ENCODE peak calls at places on chromosomes 7 and 10, in six cellular contexts. One of them, this sample, is unnamed.

GRCh38 chr7:93119191-93119905 is 1.6 kb upstream of the SAMD9 start:
- DNase-seq in activated CD8-positive, alpha-beta memory T cell treated with anti-CD3 and anti-CD28 coated beads for 1 hour: no peak
- DNase-seq in Right ventricle myocardium superior: no peak
- DNase-seq in cortex of kidney: no peak
- DNase-seq in progenitor cell of endocrine pancreas: no peak
- DNase-seq in T-cell: no peak
- DNase-seq in this sample: no peak

GRCh38 chr10:132144086-132144485 is 42.7 kb upstream of the DPYSL4 start:
- DNase-seq in Right ventricle myocardium superior: peak
- DNase-seq in T-cell: no peak
- DNase-seq in cortex of kidney: no peak
- DNase-seq in progenitor cell of endocrine pancreas: no peak
- DNase-seq in activated CD8-positive, alpha-beta memory T cell treated with anti-CD3 and anti-CD28 coated beads for 1 hour: no peak
- DNase-seq in this sample: peak

GRCh38 chr10:66931949-66932343 is 6.1 kb downstream of the LRRTM3 start:
- DNase-seq in T-cell: no peak
- DNase-seq in progenitor cell of endocrine pancreas: no peak
- DNase-seq in cortex of kidney: no peak
- DNase-seq in activated CD8-positive, alpha-beta memory T cell treated with anti-CD3 and anti-CD28 coated beads for 1 hour: no peak
- DNase-seq in Right ventricle myocardium superior: no peak
- DNase-seq in this sample: no peak

GRCh38 chr7:29921404-29922010 is 68.1 kb downstream of the SCRN1 start:
- DNase-seq in activated CD8-positive, alpha-beta memory T cell treated with anti-CD3 and anti-CD28 coated beads for 1 hour: no peak
- DNase-seq in progenitor cell of endocrine pancreas: peak
- DNase-seq in T-cell: peak
- DNase-seq in cortex of kidney: no peak
- DNase-seq in Right ventricle myocardium superior: no peak
- DNase-seq in this sample: no peak

GRCh38 chr7:9719303-9719702 is 1254.4 kb upstream of the PHF14 start:
- DNase-seq in T-cell: no peak
- DNase-seq in progenitor cell of endocrine pancreas: no peak
- DNase-seq in cortex of kidney: no peak
- DNase-seq in activated CD8-positive, alpha-beta memory T cell treated with anti-CD3 and anti-CD28 coated beads for 1 hour: no peak
- DNase-seq in Right ventricle myocardium superior: no peak
- DNase-seq in this sample: no peak

GRCh38 chr10:46542567-46543323 is 13.7 kb downstream of the GPRIN2 start:
- DNase-seq in T-cell: no peak
- DNase-seq in activated CD8-positive, alpha-beta memory T cell treated with anti-CD3 and anti-CD28 coated beads for 1 hour: no peak
- DNase-seq in Right ventricle myocardium superior: no peak
- DNase-seq in progenitor cell of endocrine pancreas: no peak
- DNase-seq in cortex of kidney: no peak
- DNase-seq in this sample: peak

GRCh38 chr10:109920011-109920410 is 3.3 kb downstream of the XPNPEP1 start:
- DNase-seq in Right ventricle myocardium superior: no peak
- DNase-seq in T-cell: no peak
- DNase-seq in cortex of kidney: no peak
- DNase-seq in activated CD8-positive, alpha-beta memory T cell treated with anti-CD3 and anti-CD28 coated beads for 1 hour: no peak
- DNase-seq in progenitor cell of endocrine pancreas: no peak
- DNase-seq in this sample: no peak

GRCh38 chr10:72229261-72230251 is 13.5 kb upstream of the ASCC1 start:
- DNase-seq in T-cell: no peak
- DNase-seq in progenitor cell of endocrine pancreas: no peak
- DNase-seq in cortex of kidney: no peak
- DNase-seq in Right ventricle myocardium superior: no peak
- DNase-seq in activated CD8-positive, alpha-beta memory T cell treated with anti-CD3 and anti-CD28 coated beads for 1 hour: no peak
- DNase-seq in this sample: no peak

GRCh38 chr10:13990392-13990805 is 340.3 kb downstream of the FRMD4A start:
- DNase-seq in cortex of kidney: no peak
- DNase-seq in Right ventricle myocardium superior: peak
- DNase-seq in activated CD8-positive, alpha-beta memory T cell treated with anti-CD3 and anti-CD28 coated beads for 1 hour: no peak
- DNase-seq in progenitor cell of endocrine pancreas: no peak
- DNase-seq in T-cell: no peak
- DNase-seq in this sample: peak

GRCh38 chr10:126373137-126373536 is 15.1 kb downstream of the ADAM12 start:
- DNase-seq in T-cell: no peak
- DNase-seq in activated CD8-positive, alpha-beta memory T cell treated with anti-CD3 and anti-CD28 coated beads for 1 hour: no peak
- DNase-seq in cortex of kidney: no peak
- DNase-seq in progenitor cell of endocrine pancreas: no peak
- DNase-seq in Right ventricle myocardium superior: peak
- DNase-seq in this sample: no peak

GRCh38 chr10:12195603-12196506 is at the start of the genes CDC123 and NUDT5:
- DNase-seq in cortex of kidney: peak
- DNase-seq in T-cell: peak
- DNase-seq in progenitor cell of endocrine pancreas: peak
- DNase-seq in activated CD8-positive, alpha-beta memory T cell treated with anti-CD3 and anti-CD28 coated beads for 1 hour: peak
- DNase-seq in Right ventricle myocardium superior: peak
- DNase-seq in this sample: peak

GRCh38 chr10:86553213-86553612 is 31.6 kb upstream of the WAPL start:
- DNase-seq in activated CD8-positive, alpha-beta memory T cell treated with anti-CD3 and anti-CD28 coated beads for 1 hour: no peak
- DNase-seq in T-cell: no peak
- DNase-seq in cortex of kidney: no peak
- DNase-seq in progenitor cell of endocrine pancreas: no peak
- DNase-seq in Right ventricle myocardium superior: no peak
- DNase-seq in this sample: no peak

GRCh38 chr10:79243211-79244067 is 103.8 kb upstream of the PPIF start:
- DNase-seq in Right ventricle myocardium superior: no peak
- DNase-seq in activated CD8-positive, alpha-beta memory T cell treated with anti-CD3 and anti-CD28 coated beads for 1 hour: no peak
- DNase-seq in T-cell: peak
- DNase-seq in cortex of kidney: no peak
- DNase-seq in progenitor cell of endocrine pancreas: peak
- DNase-seq in this sample: peak

GRCh38 chr10:126397640-126398382 is 9.5 kb upstream of the ADAM12 start:
- DNase-seq in T-cell: no peak
- DNase-seq in progenitor cell of endocrine pancreas: no peak
- DNase-seq in activated CD8-positive, alpha-beta memory T cell treated with anti-CD3 and anti-CD28 coated beads for 1 hour: no peak
- DNase-seq in cortex of kidney: no peak
- DNase-seq in Right ventricle myocardium superior: no peak
- DNase-seq in this sample: no peak

GRCh38 chr10:16439294-16439693 is 2.5 kb downstream of the PTER start:
- DNase-seq in progenitor cell of endocrine pancreas: no peak
- DNase-seq in cortex of kidney: no peak
- DNase-seq in activated CD8-positive, alpha-beta memory T cell treated with anti-CD3 and anti-CD28 coated beads for 1 hour: no peak
- DNase-seq in T-cell: no peak
- DNase-seq in Right ventricle myocardium superior: no peak
- DNase-seq in this sample: no peak

GRCh38 chr7:101164071-101164840 is 1.1 kb downstream of the VGF start:
- DNase-seq in cortex of kidney: no peak
- DNase-seq in T-cell: no peak
- DNase-seq in activated CD8-positive, alpha-beta memory T cell treated with anti-CD3 and anti-CD28 coated beads for 1 hour: no peak
- DNase-seq in progenitor cell of endocrine pancreas: peak
- DNase-seq in Right ventricle myocardium superior: no peak
- DNase-seq in this sample: no peak

GRCh38 chr7:28135760-28136159 is 44.8 kb downstream of the JAZF1 start:
- DNase-seq in progenitor cell of endocrine pancreas: no peak
- DNase-seq in cortex of kidney: no peak
- DNase-seq in T-cell: no peak
- DNase-seq in activated CD8-positive, alpha-beta memory T cell treated with anti-CD3 and anti-CD28 coated beads for 1 hour: no peak
- DNase-seq in Right ventricle myocardium superior: no peak
- DNase-seq in this sample: no peak

GRCh38 chr10:96017227-96017687 is 26.1 kb upstream of the CCNJ start:
- DNase-seq in Right ventricle myocardium superior: no peak
- DNase-seq in progenitor cell of endocrine pancreas: peak
- DNase-seq in activated CD8-positive, alpha-beta memory T cell treated with anti-CD3 and anti-CD28 coated beads for 1 hour: no peak
- DNase-seq in T-cell: peak
- DNase-seq in cortex of kidney: no peak
- DNase-seq in this sample: no peak

GRCh38 chr10:63268139-63268797 is 135.1 kb downstream of the NRBF2 start:
- DNase-seq in progenitor cell of endocrine pancreas: no peak
- DNase-seq in activated CD8-positive, alpha-beta memory T cell treated with anti-CD3 and anti-CD28 coated beads for 1 hour: no peak
- DNase-seq in cortex of kidney: no peak
- DNase-seq in T-cell: no peak
- DNase-seq in Right ventricle myocardium superior: no peak
- DNase-seq in this sample: no peak

GRCh38 chr7:47638679-47639306 is 56.9 kb upstream of the TNS3 start:
- DNase-seq in progenitor cell of endocrine pancreas: no peak
- DNase-seq in activated CD8-positive, alpha-beta memory T cell treated with anti-CD3 and anti-CD28 coated beads for 1 hour: no peak
- DNase-seq in T-cell: no peak
- DNase-seq in cortex of kidney: no peak
- DNase-seq in Right ventricle myocardium superior: no peak
- DNase-seq in this sample: no peak

GRCh38 chr7:49483142-49483541 is 290.3 kb upstream of the VWC2 start:
- DNase-seq in progenitor cell of endocrine pancreas: no peak
- DNase-seq in activated CD8-positive, alpha-beta memory T cell treated with anti-CD3 and anti-CD28 coated beads for 1 hour: no peak
- DNase-seq in Right ventricle myocardium superior: no peak
- DNase-seq in cortex of kidney: no peak
- DNase-seq in T-cell: no peak
- DNase-seq in this sample: no peak